ENCODE peak calls at places on chromosomes 11 and 22, in eight cellular contexts. O is GM23248; Z is germinal center; S is central memory CD4-positive, alpha-beta T cell; G is fibroblast of mammary gland; F is stimulated activated CD4-positive, alpha-beta T cell treated with anti-CD3 and anti-CD28 coated beads, Interleukin-15, amount 100 ng/mL, for 1 hour; H is RPMI8226; V is cardiac muscle cell. A is an unnamed sample.

GRCh38 chr11:81174646-81175330 is 1558.9 kb downstream of the FAM181B start:
- DNase-seq in O (no peak), Z (no peak), S (no peak), G (no peak), F (no peak), H (no peak), V (no peak), A (no peak)

GRCh38 chr11:60891103-60891741 is 15.2 kb downstream of the PRPF19 start:
- DNase-seq in O (no peak), Z (no peak), S (no peak), G (no peak), F (no peak), H (no peak), V (peak; percentile 79), A (no peak)

GRCh38 chr11:106961518-106961917 is 56.8 kb downstream of the GUCY1A2 start:
- DNase-seq in O (peak; percentile 96), Z (no peak), S (no peak), G (peak; percentile 91), F (no peak), H (no peak), V (peak; percentile 95), A (peak; percentile 45)

GRCh38 chr11:2342981-2343380 is 34.1 kb upstream of the CD81 start:
- DNase-seq in O (peak; percentile 40), Z (no peak), S (no peak), G (peak; percentile 4), F (no peak), H (no peak), V (peak; percentile 52), A (no peak)

GRCh38 chr11:64661146-64661545 is 61.9 kb downstream of the NRXN2 start:
- DNase-seq in O (peak; percentile 86), Z (no peak), S (no peak), G (peak; percentile 72), F (no peak), H (no peak), V (peak; percentile 88), A (peak; percentile 63)

GRCh38 chr11:119479685-119480275 is 56.8 kb upstream of the THY1 start:
- DNase-seq in O (peak; percentile 75), Z (no peak), S (no peak), G (peak; percentile 42), F (no peak), H (peak; percentile 34), V (peak; percentile 67), A (no peak)

GRCh38 chr22:49433717-49434611 is 393.7 kb downstream of the BRD1 start:
- DNase-seq in O (no peak), Z (no peak), S (no peak), G (no peak), F (no peak), H (no peak), V (no peak), A (no peak)

GRCh38 chr11:117985953-117986887 is at the start of gene IL10RA:
- DNase-seq in O (peak; percentile 64), Z (peak; percentile 94), S (peak; percentile 82), G (peak; percentile 43), F (peak; percentile 71), H (peak; percentile 96), V (peak; percentile 63), A (peak; percentile 6)

GRCh38 chr22:20399866-20400605 is 6.1 kb downstream of the ZNF74 start:
- DNase-seq in O (no peak), Z (no peak), S (no peak), G (no peak), F (no peak), H (no peak), V (no peak), A (no peak)

GRCh38 chr11:84381666-84382065 is 1095.5 kb upstream of the CCDC90B start:
- DNase-seq in O (no peak), Z (no peak), S (no peak), G (no peak), F (no peak), H (no peak), V (no peak), A (no peak)

GRCh38 chr22:19109198-19110063 is 12.8 kb downstream of the DGCR2 start:
- DNase-seq in O (peak; percentile 65), Z (peak; percentile 62), S (peak; percentile 79), G (peak; percentile 67), F (no peak), H (peak; percentile 47), V (peak; percentile 87), A (no peak)

GRCh38 chr11:61966673-61967176 is 709 bp downstream of the FTH1 start:
- DNase-seq in O (peak; percentile 72), Z (no peak), S (peak; percentile 38), G (no peak), F (no peak), H (peak; percentile 43), V (peak; percentile 58), A (peak; percentile 42)

GRCh38 chr22:22735695-22736611 is 91.5 kb downstream of the GGTLC2 start:
- DNase-seq in O (no peak), Z (no peak), S (no peak), G (no peak), F (no peak), H (no peak), V (no peak), A (no peak)

GRCh38 chr22:34102633-34103032 is 182.4 kb upstream of the LARGE1 start:
- DNase-seq in O (peak; percentile 1), Z (no peak), S (no peak), G (no peak), F (no peak), H (peak; percentile 8), V (no peak), A (no peak)

GRCh38 chr11:11115475-11115874 is 237.6 kb downstream of the CSNK2A3 start:
- DNase-seq in O (no peak), Z (no peak), S (no peak), G (no peak), F (no peak), H (no peak), V (no peak), A (no peak)

GRCh38 chr22:48568736-48569330 is 1258.8 kb downstream of the BRD1 start:
- DNase-seq in O (no peak), Z (no peak), S (no peak), G (no peak), F (no peak), H (no peak), V (no peak), A (no peak)

GRCh38 chr11:59172345-59173079 is 580 bp downstream of the DTX4 start:
- DNase-seq in O (peak; percentile 42), Z (peak; percentile 67), S (peak; percentile 10), G (no peak), F (no peak), H (peak; percentile 14), V (peak; percentile 11), A (no peak)

GRCh38 chr11:13208921-13209320 is 68.7 kb upstream of the BMAL1 start:
- DNase-seq in O (peak; percentile 10), Z (no peak), S (no peak), G (no peak), F (no peak), H (no peak), V (peak; percentile 66), A (no peak)

GRCh38 chr22:49514656-49515055 is 313.0 kb downstream of the BRD1 start:
- DNase-seq in O (no peak), Z (peak; percentile 65), S (no peak), G (no peak), F (no peak), H (no peak), V (no peak), A (no peak)

GRCh38 chr22:35205956-35206355 is 51.3 kb upstream of the HMGXB4 start:
- DNase-seq in O (peak; percentile 41), Z (no peak), S (no peak), G (peak; percentile 46), F (no peak), H (no peak), V (peak; percentile 33), A (peak; percentile 35)

GRCh38 chr22:24812950-24813349 is 6.9 kb downstream of the SGSM1 start:
- DNase-seq in O (no peak), Z (no peak), S (no peak), G (no peak), F (no peak), H (no peak), V (no peak), A (no peak)

GRCh38 chr11:66363805-66364535 is 7.6 kb downstream of the SLC29A2 start:
- DNase-seq in O (no peak), Z (peak; percentile 72), S (peak; percentile 38), G (peak; percentile 28), F (peak; percentile 31), H (peak; percentile 72), V (peak; percentile 27), A (no peak)

GRCh38 chr22:41256254-41256897 is 15.6 kb upstream of the CHADL start:
- DNase-seq in O (peak; percentile 86), Z (no peak), S (no peak), G (peak; percentile 79), F (no peak), H (no peak), V (peak; percentile 31), A (peak; percentile 68)

GRCh38 chr22:38924197-38924952 is 33.0 kb upstream of the APOBEC3A start:
- DNase-seq in O (peak; percentile 89), Z (no peak), S (no peak), G (peak; percentile 79), F (no peak), H (peak; percentile 65), V (peak; percentile 94), A (peak; percentile 79)

GRCh38 chr11:27694992-27695391 is 5.3 kb downstream of the BDNF start:
- DNase-seq in O (peak; percentile 67), Z (no peak), S (no peak), G (peak; percentile 53), F (no peak), H (no peak), V (peak; percentile 62), A (peak; percentile 44)

GRCh38 chr11:31702966-31703365 is 108.2 kb downstream of the PAX6 start:
- DNase-seq in O (peak; percentile 55), Z (no peak), S (no peak), G (peak; percentile 71), F (no peak), H (no peak), V (no peak), A (no peak)

GRCh38 chr22:49929553-49929979 is 11.1 kb downstream of the CRELD2 start:
- DNase-seq in O (peak; percentile 73), Z (peak; percentile 87), S (peak; percentile 72), G (peak; percentile 15), F (peak; percentile 69), H (peak; percentile 85), V (peak; percentile 53), A (no peak)

GRCh38 chr11:27469333-27469680 is 3.3 kb downstream of the LGR4 start:
- DNase-seq in O (no peak), Z (no peak), S (no peak), G (no peak), F (no peak), H (no peak), V (no peak), A (no peak)

GRCh38 chr22:35604671-35605457 is 12.3 kb downstream of the MB start:
- DNase-seq in O (no peak), Z (no peak), S (no peak), G (no peak), F (no peak), H (peak; percentile 76), V (peak; percentile 49), A (peak; percentile 68)

GRCh38 chr22:41746563-41747400 is 47.5 kb downstream of the MEI1 start:
- DNase-seq in O (peak; percentile 93), Z (peak; percentile 74), S (peak; percentile 46), G (peak; percentile 87), F (peak; percentile 26), H (peak; percentile 84), V (peak; percentile 88), A (peak; percentile 78)

GRCh38 chr22:24516301-24516737 is 21.2 kb downstream of the UPB1 start:
- DNase-seq in O (peak; percentile 92), Z (no peak), S (no peak), G (peak; percentile 72), F (no peak), H (no peak), V (peak; percentile 92), A (peak; percentile 65)

GRCh38 chr11:23789938-23790371 is 706.9 kb upstream of the LUZP2 start:
- DNase-seq in O (peak; percentile 67), Z (no peak), S (no peak), G (peak; percentile 73), F (no peak), H (no peak), V (peak; percentile 27), A (peak; percentile 73)

GRCh38 chr11:43508511-43508918 is 149.8 kb downstream of the TTC17 start:
- DNase-seq in O (peak; percentile 93), Z (no peak), S (no peak), G (peak; percentile 76), F (no peak), H (no peak), V (peak; percentile 52), A (peak; percentile 87)

GRCh38 chr11:70895061-70895670 is 357.2 kb downstream of the SHANK2 start:
- DNase-seq in O (no peak), Z (no peak), S (no peak), G (no peak), F (no peak), H (no peak), V (no peak), A (no peak)

A was measured in A172.